ENCODE peak calls at places on chromosomes 3 and 15, in seven cellular contexts. M is stimulated activated CD8-positive, alpha-beta memory T cell treated with anti-CD3 and anti-CD28 coated beads, Interleukin-2, amount 100 ng/mL, for 48 hours; G is activated CD4-positive, alpha-beta T cell treated with anti-CD3 and anti-CD28 coated beads, Interleukin-2, amount 50 U/mL, for 24 hours; V is activated naive CD8-positive, alpha-beta T cell treated with anti-CD3 and anti-CD28 coated beads, Interleukin-2, amount 50 U/mL, for 24 hours; R is NCI-H1105; H is heart right ventricle; L is iPS-NIHi11. A is an unnamed sample.
A peak's percentile ranks its signal among the peaks of the same experiment; 100 is the strongest.

GRCh38 chr3:64685800-64686445 is 1.9 kb downstream of the ADAMTS9 start:
- DNase-seq in M (no peak), G (no peak), V (no peak), R (peak; percentile 29), H (peak; percentile 93), L (peak; percentile 76), A (no peak)

GRCh38 chr15:47990821-47991220 is 130.0 kb upstream of the SLC24A5 start:
- DNase-seq in M (no peak), G (no peak), V (no peak), R (no peak), H (no peak), L (no peak), A (no peak)

GRCh38 chr3:64316971-64317370 is 91.7 kb upstream of the PRICKLE2 start:
- DNase-seq in M (no peak), G (no peak), V (no peak), R (no peak), H (no peak), L (no peak), A (no peak)

GRCh38 chr3:58180940-58181587 is 29.7 kb downstream of the DNASE1L3 start:
- DNase-seq in M (no peak), G (no peak), V (no peak), R (no peak), H (no peak), L (no peak), A (no peak)

GRCh38 chr15:94287794-94288246 is 56.5 kb downstream of the MCTP2 start:
- DNase-seq in M (peak; percentile 29), G (no peak), V (peak; percentile 54), R (no peak), H (no peak), L (no peak), A (peak; percentile 78)

GRCh38 chr15:82999905-83000671 is 11.4 kb downstream of the C15orf40 start:
- DNase-seq in M (no peak), G (peak; percentile 2), V (peak; percentile 18), R (peak; percentile 11), H (no peak), L (peak; percentile 46), A (no peak)

GRCh38 chr3:11206316-11206715 is 52.0 kb downstream of the HRH1 start:
- DNase-seq in M (no peak), G (no peak), V (no peak), R (peak; percentile 19), H (no peak), L (no peak), A (no peak)

GRCh38 chr3:126358038-126358815 is 1.0 kb upstream of the KLF15 start:
- DNase-seq in M (no peak), G (no peak), V (no peak), R (peak; percentile 13), H (no peak), L (peak; percentile 51), A (no peak)

GRCh38 chr3:10707984-10708868 is 107.8 kb upstream of the SLC6A11 start:
- DNase-seq in M (no peak), G (no peak), V (no peak), R (no peak), H (no peak), L (peak; percentile 24), A (no peak)

GRCh38 chr15:78085928-78086327 is 6.4 kb upstream of the SH2D7 start:
- DNase-seq in M (no peak), G (no peak), V (no peak), R (no peak), H (no peak), L (no peak), A (no peak)

GRCh38 chr3:44976002-44976815 is at the start of the genes EXOSC7 and ZDHHC3:
- DNase-seq in M (peak; percentile 73), G (peak; percentile 73), V (peak; percentile 88), R (peak; percentile 71), H (peak; percentile 87), L (peak; percentile 98), A (peak; percentile 77)

GRCh38 chr3:96700322-96701315 is 113.8 kb upstream of the EPHA6 start:
- DNase-seq in M (no peak), G (no peak), V (no peak), R (no peak), H (no peak), L (peak; percentile 41), A (no peak)

GRCh38 chr15:74313889-74314288 is 53.6 kb downstream of the CYP11A1 start:
- DNase-seq in M (no peak), G (no peak), V (no peak), R (no peak), H (no peak), L (no peak), A (no peak)

GRCh38 chr3:179760944-179761343 is 108.1 kb downstream of the USP13 start:
- DNase-seq in M (no peak), G (no peak), V (no peak), R (no peak), H (no peak), L (no peak), A (no peak)

GRCh38 chr3:121885386-121885785 is 8.8 kb upstream of the SLC15A2 start:
- DNase-seq in M (no peak), G (no peak), V (no peak), R (no peak), H (no peak), L (no peak), A (no peak)

GRCh38 chr15:84638103-84638502 is 16.0 kb downstream of the WDR73 start:
- DNase-seq in M (no peak), G (no peak), V (no peak), R (no peak), H (no peak), L (peak; percentile 42), A (no peak)

GRCh38 chr15:75573001-75573400 is 6.1 kb downstream of the PTPN9 start:
- DNase-seq in M (no peak), G (no peak), V (no peak), R (no peak), H (no peak), L (no peak), A (no peak)

GRCh38 chr15:41849861-41850260 is 11.2 kb downstream of the PLA2G4B start:
- DNase-seq in M (no peak), G (no peak), V (no peak), R (no peak), H (no peak), L (no peak), A (no peak)

GRCh38 chr3:186930639-186931486 is 537 bp downstream of the ST6GAL1 start:
- DNase-seq in M (peak; percentile 37), G (peak; percentile 43), V (peak; percentile 64), R (peak; percentile 38), H (peak; percentile 79), L (peak; percentile 84), A (peak; percentile 70)

GRCh38 chr3:128316456-128316855 is 150.2 kb downstream of the DNAJB8 start:
- DNase-seq in M (peak; percentile 10), G (no peak), V (peak; percentile 26), R (no peak), H (no peak), L (no peak), A (no peak)

GRCh38 chr3:60979861-60980739 is 271.2 kb downstream of the FHIT start:
- DNase-seq in M (no peak), G (no peak), V (no peak), R (no peak), H (no peak), L (no peak), A (no peak)

GRCh38 chr15:89629829-89630228 is 25.4 kb downstream of the KIF7 start:
- DNase-seq in M (no peak), G (no peak), V (no peak), R (no peak), H (no peak), L (no peak), A (no peak)